ENCODE peak calls at places on chromosomes 5 and 9, in nine cellular contexts. One of them, this sample, is unnamed.

GRCh38 chr9:86741311-86742215 is 205.7 kb downstream of the GAS1 start:
- DNase-seq in HCT116: peak; percentile 87
- DNase-seq in right lobe of liver: no peak
- DNase-seq in spleen: no peak
- DNase-seq in adrenal gland: no peak
- DNase-seq in thyroid gland: no peak
- DNase-seq in ovary: no peak
- DNase-seq in A549: no peak
- DNase-seq in body of pancreas: peak; percentile 37
- DNase-seq in this sample: no peak

GRCh38 chr5:137072376-137073174 is 426.6 kb downstream of the SPOCK1 start:
- DNase-seq in HCT116: no peak
- DNase-seq in right lobe of liver: no peak
- DNase-seq in spleen: no peak
- DNase-seq in adrenal gland: peak; percentile 66
- DNase-seq in thyroid gland: peak; percentile 22
- DNase-seq in ovary: no peak
- DNase-seq in A549: no peak
- DNase-seq in body of pancreas: no peak
- DNase-seq in this sample: no peak

GRCh38 chr5:140153905-140154304 is 21.1 kb upstream of the CYSTM1 start:
- DNase-seq in HCT116: no peak
- DNase-seq in right lobe of liver: no peak
- DNase-seq in spleen: no peak
- DNase-seq in adrenal gland: no peak
- DNase-seq in thyroid gland: no peak
- DNase-seq in ovary: no peak
- DNase-seq in A549: no peak
- DNase-seq in body of pancreas: no peak
- DNase-seq in this sample: no peak

GRCh38 chr5:57004800-57005199 is 52.9 kb upstream of the MIER3 start:
- DNase-seq in HCT116: no peak
- DNase-seq in right lobe of liver: no peak
- DNase-seq in spleen: no peak
- DNase-seq in adrenal gland: no peak
- DNase-seq in thyroid gland: no peak
- DNase-seq in ovary: no peak
- DNase-seq in A549: peak; percentile 24
- DNase-seq in body of pancreas: no peak
- DNase-seq in this sample: no peak

GRCh38 chr9:32431196-32431595 is 46.8 kb downstream of the ACO1 start:
- DNase-seq in HCT116: no peak
- DNase-seq in right lobe of liver: no peak
- DNase-seq in spleen: no peak
- DNase-seq in adrenal gland: no peak
- DNase-seq in thyroid gland: no peak
- DNase-seq in ovary: no peak
- DNase-seq in A549: no peak
- DNase-seq in body of pancreas: no peak
- DNase-seq in this sample: no peak

GRCh38 chr9:88236531-88237453 is 98.5 kb upstream of the SPATA31C2 start:
- DNase-seq in HCT116: no peak
- DNase-seq in right lobe of liver: no peak
- DNase-seq in spleen: no peak
- DNase-seq in adrenal gland: no peak
- DNase-seq in thyroid gland: no peak
- DNase-seq in ovary: peak; percentile 33
- DNase-seq in A549: no peak
- DNase-seq in body of pancreas: peak; percentile 20
- DNase-seq in this sample: peak; percentile 70

GRCh38 chr5:136350339-136350738 is 15.0 kb downstream of the TRPC7 start:
- DNase-seq in HCT116: no peak
- DNase-seq in right lobe of liver: no peak
- DNase-seq in spleen: no peak
- DNase-seq in adrenal gland: no peak
- DNase-seq in thyroid gland: no peak
- DNase-seq in ovary: no peak
- DNase-seq in A549: no peak
- DNase-seq in body of pancreas: no peak
- DNase-seq in this sample: no peak

GRCh38 chr5:67795781-67796477 is 419.6 kb upstream of the PIK3R1 start:
- DNase-seq in HCT116: no peak
- DNase-seq in right lobe of liver: no peak
- DNase-seq in spleen: no peak
- DNase-seq in adrenal gland: no peak
- DNase-seq in thyroid gland: no peak
- DNase-seq in ovary: no peak
- DNase-seq in A549: no peak
- DNase-seq in body of pancreas: no peak
- DNase-seq in this sample: no peak

GRCh38 chr9:105967798-105968197 is 273.5 kb downstream of the TMEM38B start:
- DNase-seq in HCT116: no peak
- DNase-seq in right lobe of liver: no peak
- DNase-seq in spleen: no peak
- DNase-seq in adrenal gland: no peak
- DNase-seq in thyroid gland: no peak
- DNase-seq in ovary: no peak
- DNase-seq in A549: no peak
- DNase-seq in body of pancreas: no peak
- DNase-seq in this sample: no peak

GRCh38 chr5:74179183-74179582 is 461.3 kb downstream of the ENC1 start:
- DNase-seq in HCT116: no peak
- DNase-seq in right lobe of liver: no peak
- DNase-seq in spleen: no peak
- DNase-seq in adrenal gland: no peak
- DNase-seq in thyroid gland: no peak
- DNase-seq in ovary: no peak
- DNase-seq in A549: no peak
- DNase-seq in body of pancreas: no peak
- DNase-seq in this sample: no peak

GRCh38 chr9:127856094-127856740 is 1.8 kb upstream of the ENG start:
- DNase-seq in HCT116: no peak
- DNase-seq in right lobe of liver: no peak
- DNase-seq in spleen: no peak
- DNase-seq in adrenal gland: no peak
- DNase-seq in thyroid gland: no peak
- DNase-seq in ovary: no peak
- DNase-seq in A549: no peak
- DNase-seq in body of pancreas: no peak
- DNase-seq in this sample: no peak

GRCh38 chr5:10695055-10695649 is 65.9 kb downstream of the DAP start:
- DNase-seq in HCT116: no peak
- DNase-seq in right lobe of liver: peak; percentile 82
- DNase-seq in spleen: peak; percentile 86
- DNase-seq in adrenal gland: peak; percentile 90
- DNase-seq in thyroid gland: peak; percentile 93
- DNase-seq in ovary: peak; percentile 60
- DNase-seq in A549: peak; percentile 75
- DNase-seq in body of pancreas: peak; percentile 91
- DNase-seq in this sample: peak; percentile 75

GRCh38 chr9:105930007-105930627 is 235.8 kb downstream of the TMEM38B start:
- DNase-seq in HCT116: no peak
- DNase-seq in right lobe of liver: no peak
- DNase-seq in spleen: no peak
- DNase-seq in adrenal gland: peak; percentile 56
- DNase-seq in thyroid gland: no peak
- DNase-seq in ovary: no peak
- DNase-seq in A549: no peak
- DNase-seq in body of pancreas: no peak
- DNase-seq in this sample: peak; percentile 16

GRCh38 chr9:134063876-134064450 is 3.9 kb downstream of the BRD3 start:
- DNase-seq in HCT116: no peak
- DNase-seq in right lobe of liver: no peak
- DNase-seq in spleen: no peak
- DNase-seq in adrenal gland: peak; percentile 52
- DNase-seq in thyroid gland: no peak
- DNase-seq in ovary: no peak
- DNase-seq in A549: no peak
- DNase-seq in body of pancreas: no peak
- DNase-seq in this sample: no peak

GRCh38 chr5:177496111-177497010 is 1.0 kb downstream of the PDLIM7 start:
- DNase-seq in HCT116: peak; percentile 44
- DNase-seq in right lobe of liver: peak; percentile 63
- DNase-seq in spleen: peak; percentile 82
- DNase-seq in adrenal gland: peak; percentile 81
- DNase-seq in thyroid gland: peak; percentile 76
- DNase-seq in ovary: peak; percentile 88
- DNase-seq in A549: peak; percentile 86
- DNase-seq in body of pancreas: peak; percentile 57
- DNase-seq in this sample: peak; percentile 88

GRCh38 chr9:21766096-21766495 is 36.3 kb upstream of the MTAP start:
- DNase-seq in HCT116: no peak
- DNase-seq in right lobe of liver: no peak
- DNase-seq in spleen: no peak
- DNase-seq in adrenal gland: no peak
- DNase-seq in thyroid gland: no peak
- DNase-seq in ovary: no peak
- DNase-seq in A549: no peak
- DNase-seq in body of pancreas: no peak
- DNase-seq in this sample: no peak

GRCh38 chr5:97162045-97162444 is 19.6 kb upstream of the LIX1 start:
- DNase-seq in HCT116: peak; percentile 79
- DNase-seq in right lobe of liver: no peak
- DNase-seq in spleen: no peak
- DNase-seq in adrenal gland: peak; percentile 86
- DNase-seq in thyroid gland: peak; percentile 64
- DNase-seq in ovary: peak; percentile 31
- DNase-seq in A549: peak; percentile 85
- DNase-seq in body of pancreas: peak; percentile 62
- DNase-seq in this sample: peak; percentile 44

DNA sequence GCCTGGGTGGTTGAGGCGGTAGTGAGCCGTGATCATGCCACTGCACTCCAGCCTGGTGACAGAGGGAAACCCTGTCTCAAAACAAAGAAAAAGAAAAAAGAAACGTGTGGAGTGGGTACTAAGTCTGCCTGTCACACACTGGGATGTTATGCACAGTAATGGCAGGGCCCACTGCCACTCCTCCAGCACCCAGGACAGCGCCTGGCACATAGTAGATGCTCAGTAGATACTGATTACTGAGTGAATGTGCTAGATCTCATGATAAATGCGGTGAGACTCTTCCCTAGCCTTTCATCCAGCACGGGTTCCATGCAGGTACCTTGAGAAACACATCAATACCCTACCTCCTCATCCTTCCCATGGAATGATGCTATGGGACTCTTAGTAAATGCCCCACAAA is 87.4 kb upstream of the HSPA9 start:
- DNase-seq in HCT116: no peak
- DNase-seq in right lobe of liver: no peak
- DNase-seq in spleen: no peak
- DNase-seq in adrenal gland: no peak
- DNase-seq in thyroid gland: no peak
- DNase-seq in ovary: no peak
- DNase-seq in A549: no peak
- DNase-seq in body of pancreas: no peak
- DNase-seq in this sample: no peak
- H3K4me1 ChIP-seq in HCT116: peaks cover 4% of the 10 kb centered on the region
- H3K4me1 ChIP-seq in right lobe of liver: no peaks in the 10 kb centered on the region
- H3K4me1 ChIP-seq in spleen: peaks cover 19% of the 10 kb centered on the region
- H3K4me1 ChIP-seq in adrenal gland: no peaks in the 10 kb centered on the region
- H3K4me1 ChIP-seq in thyroid gland: no peaks in the 10 kb centered on the region
- H3K4me1 ChIP-seq in ovary: no peaks in the 10 kb centered on the region
- H3K4me1 ChIP-seq in A549: no peaks in the 10 kb centered on the region
- H3K4me1 ChIP-seq in body of pancreas: no peaks in the 10 kb centered on the region
- H3K4me1 ChIP-seq in this sample: no peaks in the 10 kb centered on the region

DNA sequence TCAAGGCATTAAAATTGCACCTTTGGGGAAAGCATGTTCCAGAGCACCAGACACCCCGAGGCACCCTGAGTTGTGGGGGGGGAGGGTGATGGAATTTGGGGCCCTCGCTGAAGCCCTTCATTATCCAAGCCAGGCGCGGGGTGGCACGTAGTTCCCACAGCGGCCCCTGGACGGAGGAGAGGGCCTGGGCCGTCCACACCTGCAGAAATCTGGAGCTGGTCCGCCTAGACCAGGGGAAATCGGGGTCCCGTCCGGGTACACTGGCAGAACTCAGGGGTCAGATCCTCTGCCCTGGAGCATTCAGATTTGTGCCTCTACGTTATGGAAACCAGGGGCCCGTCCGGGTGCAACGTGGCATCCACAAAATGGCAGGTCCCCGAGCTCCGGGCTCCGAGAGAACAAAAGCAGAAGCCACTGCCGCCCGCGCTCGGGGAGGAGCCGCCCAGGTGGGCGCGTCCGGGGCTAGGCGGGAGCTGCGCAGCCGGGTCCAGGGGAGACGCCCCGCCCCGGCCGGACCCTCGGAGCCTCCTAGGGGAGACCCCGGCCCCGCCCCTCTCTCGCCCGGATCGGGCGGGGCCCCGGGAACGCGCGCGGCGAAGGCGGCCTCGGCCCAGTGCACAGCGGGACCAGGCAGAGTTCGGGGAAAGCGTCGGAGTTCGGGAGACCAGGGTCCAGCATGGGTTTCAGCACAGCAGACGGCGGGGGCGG is at the start of gene PLEKHG4B:
- DNase-seq in HCT116: no peak
- DNase-seq in right lobe of liver: no peak
- DNase-seq in spleen: peak; percentile 66
- DNase-seq in adrenal gland: peak; percentile 37
- DNase-seq in thyroid gland: peak; percentile 70
- DNase-seq in ovary: no peak
- DNase-seq in A549: no peak
- DNase-seq in body of pancreas: peak; percentile 37
- DNase-seq in this sample: no peak
- TF ChIP-seq POLR2A in HCT116: no peak
- TF ChIP-seq POLR2A in right lobe of liver: no peak
- TF ChIP-seq POLR2A in spleen: no peak
- TF ChIP-seq POLR2A in adrenal gland: no peak
- TF ChIP-seq POLR2A in thyroid gland: no peak
- TF ChIP-seq POLR2A in ovary: no peak
- TF ChIP-seq POLR2A in A549: no peak
- TF ChIP-seq POLR2A in body of pancreas: no peak
- TF ChIP-seq POLR2A in this sample: no peak

GRCh38 chr9:129930743-129931142 is 95.5 kb downstream of the USP20 start:
- DNase-seq in HCT116: no peak
- DNase-seq in right lobe of liver: no peak
- DNase-seq in spleen: no peak
- DNase-seq in adrenal gland: no peak
- DNase-seq in thyroid gland: no peak
- DNase-seq in ovary: no peak
- DNase-seq in A549: no peak
- DNase-seq in body of pancreas: no peak
- DNase-seq in this sample: no peak
- H3K4me1 ChIP-seq in HCT116: no peaks in the 10 kb centered on the region
- H3K4me1 ChIP-seq in right lobe of liver: no peaks in the 10 kb centered on the region
- H3K4me1 ChIP-seq in spleen: peaks cover 41% of the 10 kb centered on the region
- H3K4me1 ChIP-seq in adrenal gland: peaks cover 3% of the 10 kb centered on the region
- H3K4me1 ChIP-seq in thyroid gland: peaks cover 30% of the 10 kb centered on the region
- H3K4me1 ChIP-seq in ovary: peaks cover 7% of the 10 kb centered on the region
- H3K4me1 ChIP-seq in A549: no peaks in the 10 kb centered on the region
- H3K4me1 ChIP-seq in body of pancreas: peaks cover 5% of the 10 kb centered on the region
- H3K4me1 ChIP-seq in this sample: peaks cover 48% of the 10 kb centered on the region

DNA sequence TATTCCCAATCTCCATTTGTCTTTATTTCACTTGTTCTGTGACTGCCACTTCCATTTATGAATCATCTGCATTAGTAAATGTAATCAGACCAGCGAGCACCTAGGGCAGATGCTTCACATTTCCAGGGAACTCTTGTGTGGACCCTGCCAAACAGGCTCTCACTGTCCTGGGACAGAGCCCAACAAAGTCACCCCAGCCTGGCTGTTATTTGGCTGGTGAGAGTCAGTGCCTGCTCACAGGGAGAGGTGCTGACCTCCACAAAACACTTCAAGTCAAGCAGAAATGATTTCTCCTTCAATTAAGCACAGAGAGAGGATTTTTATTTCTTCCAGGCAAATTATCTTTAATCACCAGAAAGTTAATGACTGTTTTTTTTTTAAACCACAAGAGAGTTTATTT is 568.0 kb downstream of the MTRR start:
- DNase-seq in HCT116: no peak
- DNase-seq in right lobe of liver: no peak
- DNase-seq in spleen: no peak
- DNase-seq in adrenal gland: no peak
- DNase-seq in thyroid gland: peak; percentile 61
- DNase-seq in ovary: no peak
- DNase-seq in A549: no peak
- DNase-seq in body of pancreas: no peak
- DNase-seq in this sample: no peak
- TF ChIP-seq POLR2A in HCT116: no peak
- TF ChIP-seq POLR2A in right lobe of liver: no peak
- TF ChIP-seq POLR2A in spleen: no peak
- TF ChIP-seq POLR2A in adrenal gland: no peak
- TF ChIP-seq POLR2A in thyroid gland: no peak
- TF ChIP-seq POLR2A in ovary: no peak
- TF ChIP-seq POLR2A in A549: no peak
- TF ChIP-seq POLR2A in body of pancreas: no peak
- TF ChIP-seq POLR2A in this sample: no peak